ENCODE peak calls at places on chromosomes 7 and 10, in five cellular contexts. G, T, W, A and F are unnamed samples.

GRCh38 chr10:92131271-92131820 is 159.5 kb downstream of the CPEB3 start:
- DNase-seq in G (no peak), T (no peak), W (no peak), A (no peak), F (no peak)

GRCh38 chr10:58807631-58808024 is 295.0 kb downstream of the BICC1 start:
- DNase-seq in G (peak; percentile 86), T (peak; percentile 63), W (peak; percentile 89), A (no peak), F (no peak)

GRCh38 chr7:77866791-77867190 is 68.2 kb downstream of the PHTF2 start:
- DNase-seq in G (peak; percentile 58), T (peak; percentile 87), W (peak; percentile 74), A (no peak), F (no peak)

GRCh38 chr7:35430547-35431153 is 176.8 kb upstream of the TBX20 start:
- DNase-seq in G (peak; percentile 3), T (no peak), W (peak; percentile 11), A (peak; percentile 45), F (peak; percentile 61)

GRCh38 chr10:119859422-119860258 is 13.0 kb downstream of the MCMBP start:
- DNase-seq in G (peak; percentile 27), T (peak; percentile 69), W (peak; percentile 69), A (peak; percentile 59), F (peak; percentile 63)

GRCh38 chr10:43958964-43959363 is 310.3 kb upstream of the ZNF32 start:
- DNase-seq in G (no peak), T (no peak), W (no peak), A (no peak), F (no peak)

GRCh38 chr7:1939434-1940401 is 269.6 kb downstream of the ELFN1 start:
- DNase-seq in G (peak; percentile 36), T (no peak), W (no peak), A (no peak), F (no peak)

GRCh38 chr10:50540069-50540825 is 83.5 kb downstream of the SGMS1 start:
- DNase-seq in G (no peak), T (peak; percentile 38), W (peak; percentile 38), A (no peak), F (no peak)

GRCh38 chr7:11591943-11592342 is 240.1 kb downstream of the THSD7A start:
- DNase-seq in G (no peak), T (no peak), W (no peak), A (no peak), F (no peak)
- H2AFZ ChIP-seq in G (no peak overlapping the region), T (no peak overlapping the region), W (no peak overlapping the region), A (no peak overlapping the region), F (no peak overlapping the region)

GRCh38 chr7:76056241-76056640 is 8.3 kb downstream of the MDH2 start:
- DNase-seq in G (no peak), T (no peak), W (no peak), A (no peak), F (no peak)

GRCh38 chr7:76051840-76052239 is 3.9 kb downstream of the MDH2 start:
- DNase-seq in G (no peak), T (peak; percentile 36), W (no peak), A (no peak), F (no peak)

GRCh38 chr7:76053461-76053860 is 5.6 kb downstream of the MDH2 start:
- DNase-seq in G (no peak), T (no peak), W (no peak), A (no peak), F (no peak)

GRCh38 chr7:76057103-76057812 is 9.4 kb downstream of the MDH2 start:
- DNase-seq in G (no peak), T (no peak), W (no peak), A (no peak), F (no peak)

DNA sequence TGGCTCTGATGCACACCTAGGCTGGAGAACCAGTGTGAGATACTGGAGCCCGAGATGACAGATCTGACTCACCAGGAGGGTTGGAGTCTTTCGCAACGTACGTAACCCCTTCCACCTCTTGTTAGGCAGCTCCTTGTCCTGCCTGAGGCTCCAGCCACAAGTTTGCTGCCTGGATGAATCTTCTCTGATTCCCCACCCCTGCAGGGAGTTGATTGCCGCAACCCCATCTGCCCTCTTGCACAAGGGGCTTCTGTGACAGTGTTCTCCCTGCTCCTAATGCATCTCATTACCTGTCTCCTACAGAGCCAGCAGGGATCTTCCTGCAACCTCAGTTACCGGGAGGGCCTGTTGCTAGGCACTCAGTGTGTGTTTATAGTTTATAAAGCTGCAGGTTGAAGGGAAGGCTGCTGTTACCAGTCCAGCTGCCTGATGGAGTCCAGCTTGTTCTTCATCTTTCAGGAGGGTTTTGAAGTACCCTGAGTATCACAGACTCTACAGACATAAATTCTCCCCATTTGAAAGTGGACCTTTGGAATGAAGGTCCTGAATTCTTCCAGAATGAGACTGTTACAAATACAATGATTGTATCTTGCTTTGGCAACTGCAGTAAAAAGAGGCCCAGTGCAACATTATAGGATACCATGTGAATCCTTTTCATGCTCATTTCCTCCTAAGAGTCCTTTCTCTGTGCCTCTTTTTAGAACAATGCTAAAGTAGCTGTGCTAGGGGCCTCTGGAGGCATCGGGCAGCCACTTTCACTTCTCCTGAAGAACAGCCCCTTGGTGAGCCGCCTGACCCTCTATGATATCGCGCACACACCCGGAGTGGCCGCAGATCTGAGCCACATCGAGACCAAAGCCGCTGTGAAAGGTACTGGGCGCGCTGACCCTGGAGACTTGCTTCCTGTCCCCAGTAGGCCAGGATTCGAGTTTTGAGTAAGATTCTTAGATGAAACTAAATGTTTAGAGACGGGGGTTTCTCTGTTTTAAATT is 6.5 kb downstream of the MDH2 start:
- DNase-seq in G (peak; percentile 91), T (peak; percentile 77), W (peak; percentile 74), A (no peak), F (no peak)
- H4K20me1 ChIP-seq in G (peaks cover 4% of the 10 kb centered on the region), T (peaks cover 65% of the 10 kb centered on the region), W (no peaks in the 10 kb centered on the region), A (no peaks in the 10 kb centered on the region), F (peaks cover 25% of the 10 kb centered on the region)

GRCh38 chr7:75847707-75848106 is 31.1 kb upstream of the RHBDD2 start:
- DNase-seq in G (no peak), T (no peak), W (no peak), A (no peak), F (no peak)

GRCh38 chr7:75840029-75840428 is 26.4 kb upstream of the CCL24 start:
- DNase-seq in G (no peak), T (no peak), W (no peak), A (no peak), F (no peak)

GRCh38 chr7:75843470-75844116 is 30.0 kb upstream of the CCL24 start:
- DNase-seq in G (no peak), T (no peak), W (no peak), A (no peak), F (no peak)

GRCh38 chr7:75844158-75844557 is 30.6 kb upstream of the CCL24 start:
- DNase-seq in G (no peak), T (no peak), W (no peak), A (no peak), F (no peak)

DNA sequence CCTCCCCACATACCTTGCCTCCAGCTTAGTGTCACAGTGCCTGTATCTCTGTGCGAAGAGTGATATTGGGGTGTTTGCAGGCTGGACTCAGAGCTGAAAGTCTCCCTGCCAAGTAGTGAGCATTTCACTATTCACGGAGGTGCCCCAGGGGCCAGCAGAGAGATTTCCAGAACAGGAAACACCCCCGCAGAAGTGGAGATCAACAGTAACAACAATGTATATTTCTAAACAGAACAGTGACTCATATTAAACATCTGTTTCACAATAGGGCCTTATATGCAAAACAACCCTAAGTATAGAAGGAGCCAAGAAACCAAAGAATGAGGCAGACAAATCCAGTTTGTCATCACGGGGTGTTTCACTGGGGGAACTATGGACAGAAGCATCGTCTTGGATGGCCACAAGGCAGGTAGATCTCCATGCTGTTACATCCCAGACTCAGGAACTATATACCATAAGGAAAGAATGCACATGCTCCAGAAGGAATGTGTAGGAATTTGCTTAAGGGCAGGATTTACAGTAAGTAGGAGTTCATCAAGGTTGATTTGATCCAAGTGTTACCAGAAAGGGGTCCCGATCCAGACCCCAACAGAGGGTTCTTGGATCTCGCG is 29.3 kb upstream of the CCL24 start:
- DNase-seq in G (peak; percentile 93), T (peak; percentile 93), W (peak; percentile 92), A (no peak), F (peak; percentile 14)
- H2AFZ ChIP-seq in G (peak overlapping the region; percentile 58), T (peak overlapping the region; percentile 69), W (peak overlapping the region; percentile 2), A (no peak overlapping the region), F (peak overlapping the region; percentile 56)

GRCh38 chr7:151317936-151318335 is 23.7 kb upstream of the NUB1 start:
- DNase-seq in G (no peak), T (no peak), W (no peak), A (no peak), F (no peak)
- H4K20me1 ChIP-seq in G (no peaks in the 10 kb centered on the region), T (no peaks in the 10 kb centered on the region), W (no peaks in the 10 kb centered on the region), A (no peaks in the 10 kb centered on the region), F (no peaks in the 10 kb centered on the region)

GRCh38 chr7:148045521-148045920 is 545.0 kb upstream of the C7orf33 start:
- DNase-seq in G (no peak), T (no peak), W (no peak), A (no peak), F (no peak)

GRCh38 chr7:148042935-148043334 is 547.6 kb upstream of the C7orf33 start:
- DNase-seq in G (no peak), T (no peak), W (no peak), A (no peak), F (no peak)

GRCh38 chr7:148049068-148049467 is 541.5 kb upstream of the C7orf33 start:
- DNase-seq in G (no peak), T (no peak), W (no peak), A (no peak), F (no peak)

GRCh38 chr7:148044173-148044572 is 546.4 kb upstream of the C7orf33 start:
- DNase-seq in G (no peak), T (no peak), W (no peak), A (no peak), F (no peak)
- H2AFZ ChIP-seq in G (no peak overlapping the region), T (no peak overlapping the region), W (no peak overlapping the region), A (no peak overlapping the region), F (no peak overlapping the region)

GRCh38 chr10:123517376-123517775 is 148.8 kb upstream of the GPR26 start:
- DNase-seq in G (no peak), T (no peak), W (no peak), A (no peak), F (no peak)

GRCh38 chr10:123517901-123518300 is 148.3 kb upstream of the GPR26 start:
- DNase-seq in G (no peak), T (no peak), W (no peak), A (no peak), F (no peak)

GRCh38 chr10:123516291-123516690 is 149.9 kb upstream of the GPR26 start:
- DNase-seq in G (no peak), T (no peak), W (no peak), A (no peak), F (no peak)

GRCh38 chr10:123514996-123515395 is 151.2 kb upstream of the GPR26 start:
- DNase-seq in G (no peak), T (no peak), W (no peak), A (no peak), F (no peak)

GRCh38 chr10:123515661-123516060 is 150.5 kb upstream of the GPR26 start:
- DNase-seq in G (no peak), T (no peak), W (no peak), A (no peak), F (no peak)
- H4K20me1 ChIP-seq in G (no peaks in the 10 kb centered on the region), T (no peaks in the 10 kb centered on the region), W (no peaks in the 10 kb centered on the region), A (no peaks in the 10 kb centered on the region), F (no peaks in the 10 kb centered on the region)

DNA sequence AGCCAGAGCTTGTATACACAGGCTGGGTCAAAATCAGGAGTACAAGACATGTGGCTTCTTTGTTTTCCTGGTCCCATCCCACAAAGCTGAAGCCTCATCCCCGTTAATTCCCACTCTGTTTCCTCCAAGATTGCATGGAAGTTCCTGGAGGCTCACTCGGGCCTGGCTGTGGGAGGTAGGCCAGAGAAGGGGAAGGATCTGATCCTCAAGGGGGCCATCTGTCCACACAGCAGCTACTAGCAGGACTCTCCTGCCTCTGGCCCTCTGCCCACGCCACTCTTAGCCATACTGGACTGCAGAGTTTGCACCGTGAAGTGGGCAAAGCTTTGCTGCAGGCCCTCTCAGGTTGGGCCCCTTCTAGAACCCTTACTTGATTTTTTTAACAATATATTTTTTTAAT is 160.6 kb downstream of the FGFR2 start:
- DNase-seq in G (no peak), T (no peak), W (no peak), A (no peak), F (no peak)
- H2AFZ ChIP-seq in G (peak overlapping the region; percentile 14), T (no peak overlapping the region), W (no peak overlapping the region), A (no peak overlapping the region), F (no peak overlapping the region)